ENCODE peak calls at places on chromosome 19, in nine cellular contexts. E, U, Z, D, W, V, O, J and G are unnamed samples.
A peak's percentile ranks its signal among the peaks of the same experiment; 100 is the strongest.

GRCh38 chr19:41908724-41909464 is 19.4 kb downstream of the ERFL start:
- DNase-seq in J (no peak), Z (no peak), D (no peak), V (no peak), O (no peak), E (no peak), W (no peak), U (no peak), G (no peak)

GRCh38 chr19:43983544-43983911 is 460 bp upstream of the ZNF155 start:
- DNase-seq in J (no peak), W (no peak), E (no peak), D (no peak), Z (no peak), U (no peak), V (no peak), O (no peak), G (no peak)

GRCh38 chr19:16001481-16002312 is 52.9 kb downstream of the OR10H4 start:
- DNase-seq in W (no peak), J (no peak), D (peak; percentile 77), O (peak; percentile 16), E (peak; percentile 49), Z (peak; percentile 21), U (no peak), V (no peak), G (peak; percentile 53)

GRCh38 chr19:19568802-19569756 is 31.0 kb downstream of the CILP2 start:
- DNase-seq in Z (no peak), O (no peak), D (peak; percentile 67), U (no peak), W (no peak), J (no peak), E (no peak), V (no peak), G (no peak)

GRCh38 chr19:5580116-5580515 is 12.4 kb upstream of the TINCR start:
- DNase-seq in E (no peak), Z (no peak), D (no peak), O (no peak), U (no peak), V (no peak), J (no peak), W (no peak), G (no peak)

GRCh38 chr19:10206226-10206873 is 11.6 kb upstream of the DNMT1 start:
- DNase-seq in Z (no peak), U (no peak), E (no peak), J (no peak), V (no peak), O (no peak), D (peak; percentile 66), W (no peak), G (no peak)

GRCh38 chr19:18086590-18087138 is at the start of gene IL12RB1:
- DNase-seq in J (no peak), Z (peak; percentile 47), D (no peak), E (no peak), V (peak; percentile 42), O (peak; percentile 72), U (no peak), W (no peak), G (peak; percentile 67)

GRCh38 chr19:45070214-45070613 is 6.1 kb downstream of the ZNF296 start:
- DNase-seq in O (no peak), V (no peak), U (no peak), J (no peak), D (no peak), Z (no peak), E (no peak), W (no peak), G (no peak)

GRCh38 chr19:15129856-15130580 is 22.8 kb downstream of the SYDE1 start:
- DNase-seq in E (no peak), W (no peak), D (no peak), O (no peak), V (no peak), U (no peak), J (no peak), Z (no peak), G (peak; percentile 61)

GRCh38 chr19:4547303-4548237 is 7.7 kb upstream of the LRG1 start:
- DNase-seq in D (no peak), V (peak; percentile 60), Z (no peak), U (no peak), W (no peak), O (no peak), J (no peak), E (no peak), G (no peak)

GRCh38 chr19:46659151-46660007 is 1.6 kb downstream of the DACT3 start:
- DNase-seq in O (no peak), Z (peak; percentile 31), U (no peak), V (no peak), E (no peak), J (peak; percentile 78), D (no peak), W (no peak), G (peak; percentile 10)

GRCh38 chr19:42400404-42400803 is 10.3 kb upstream of the CNFN start:
- DNase-seq in Z (no peak), W (no peak), E (no peak), D (no peak), O (no peak), J (no peak), U (no peak), V (no peak), G (no peak)

GRCh38 chr19:15250635-15250993 is 18.4 kb upstream of the EPHX3 start:
- DNase-seq in E (no peak), Z (no peak), U (no peak), W (no peak), V (no peak), D (no peak), O (no peak), J (no peak), G (no peak)

GRCh38 chr19:29879655-29879974 is 62.4 kb upstream of the URI1 start:
- DNase-seq in D (no peak), W (no peak), Z (no peak), V (no peak), E (no peak), J (no peak), U (no peak), O (no peak), G (no peak)
- H3K4me3 ChIP-seq in D (no peak overlapping the region), W (no peak overlapping the region), Z (no peak overlapping the region), V (no peak overlapping the region), E (no peak overlapping the region), J (no peak overlapping the region), U (no peak overlapping the region), O (no peak overlapping the region), G (no peak overlapping the region)

GRCh38 chr19:871446-872265 is 12.2 kb downstream of the CFD start:
- DNase-seq in J (peak; percentile 89), Z (no peak), U (no peak), D (peak; percentile 31), V (no peak), O (no peak), W (no peak), E (no peak), G (no peak)

GRCh38 chr19:870314-870713 is 10.8 kb downstream of the CFD start:
- DNase-seq in O (no peak), W (no peak), V (no peak), Z (no peak), U (no peak), J (no peak), D (no peak), E (no peak), G (no peak)

GRCh38 chr19:873084-874019 is 13.9 kb downstream of the CFD start:
- DNase-seq in D (peak; percentile 31), O (peak; percentile 87), E (no peak), J (peak; percentile 83), U (no peak), Z (peak; percentile 65), W (no peak), V (no peak), G (peak; percentile 90)

GRCh38 chr19:870963-871401 is 11.5 kb downstream of the CFD start:
- DNase-seq in E (no peak), O (no peak), J (no peak), Z (no peak), V (no peak), W (no peak), D (peak; percentile 32), U (no peak), G (no peak)

DNA sequence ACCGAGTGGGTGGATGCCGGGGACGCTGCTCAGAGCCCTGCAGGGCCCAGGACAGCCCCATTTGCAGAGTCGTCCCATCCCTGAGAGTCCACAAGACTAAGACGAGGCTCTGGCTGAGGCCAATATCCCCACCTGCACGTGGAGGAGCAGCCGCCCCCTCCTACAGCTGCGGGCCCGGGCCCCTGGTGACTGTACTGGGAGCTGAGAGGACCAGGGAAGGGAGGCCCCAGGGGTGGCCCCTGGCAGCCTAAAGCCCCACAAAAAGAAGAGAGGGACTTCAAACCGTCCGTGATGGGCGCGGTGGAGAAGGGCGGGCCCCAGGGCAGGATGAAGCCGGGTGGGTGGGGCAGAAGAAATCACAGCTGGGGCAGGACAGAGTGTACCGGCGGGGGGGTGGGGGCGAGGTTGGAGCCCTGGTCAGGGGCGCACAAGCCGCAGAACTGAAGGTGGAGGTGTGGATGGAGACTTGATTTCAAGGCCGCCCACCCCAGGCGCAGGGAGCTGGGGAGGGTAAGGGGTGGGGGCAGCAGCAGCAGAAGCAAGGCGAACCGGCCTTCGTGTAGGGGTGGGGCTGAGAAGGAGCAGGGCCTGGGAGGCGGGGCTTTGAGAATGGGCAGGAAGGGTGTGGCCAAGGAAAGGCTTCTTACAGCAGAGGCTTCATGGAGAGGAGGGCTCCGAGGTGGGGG is 12.9 kb downstream of the CFD start:
- DNase-seq in V (peak; percentile 68), Z (peak; percentile 92), J (peak; percentile 82), W (peak; percentile 60), E (no peak), D (peak; percentile 38), U (no peak), O (peak; percentile 86), G (peak; percentile 86)
- H3K27ac ChIP-seq in V (peak overlapping the region; percentile 54), Z (peak overlapping the region; percentile 73), J (no peak overlapping the region), W (no peak overlapping the region), E (no peak overlapping the region), D (no peak overlapping the region), U (no peak overlapping the region), O (peak overlapping the region; percentile 57), G (peak overlapping the region; percentile 55)

GRCh38 chr19:31538879-31539278 is 189.6 kb upstream of the TSHZ3 start:
- DNase-seq in V (no peak), U (no peak), E (no peak), J (no peak), W (no peak), O (no peak), Z (no peak), D (no peak), G (no peak)

GRCh38 chr19:31535691-31536460 is 186.6 kb upstream of the TSHZ3 start:
- DNase-seq in E (no peak), D (no peak), J (no peak), U (no peak), O (no peak), W (no peak), V (no peak), Z (no peak), G (no peak)

GRCh38 chr19:31537136-31537535 is 187.9 kb upstream of the TSHZ3 start:
- DNase-seq in J (no peak), Z (no peak), W (no peak), V (no peak), E (no peak), U (no peak), O (no peak), D (no peak), G (no peak)

GRCh38 chr19:31541396-31541795 is 192.2 kb upstream of the TSHZ3 start:
- DNase-seq in V (no peak), D (no peak), O (no peak), E (no peak), J (no peak), Z (no peak), U (no peak), W (no peak), G (no peak)

GRCh38 chr19:31539386-31539785 is 190.2 kb upstream of the TSHZ3 start:
- DNase-seq in J (no peak), D (no peak), E (no peak), V (no peak), O (no peak), U (no peak), Z (no peak), W (no peak), G (no peak)
- H3K4me3 ChIP-seq in J (no peak overlapping the region), D (no peak overlapping the region), E (no peak overlapping the region), V (no peak overlapping the region), O (no peak overlapping the region), U (no peak overlapping the region), Z (no peak overlapping the region), W (no peak overlapping the region), G (no peak overlapping the region)

GRCh38 chr19:1478934-1479707 is at the start of gene C19orf25:
- DNase-seq in E (peak; percentile 78), U (peak; percentile 78), W (peak; percentile 93), J (peak; percentile 98), O (peak; percentile 85), Z (peak; percentile 97), V (peak; percentile 95), D (peak; percentile 89), G (peak; percentile 87)
- H3K27ac ChIP-seq in E (peak within 1 kb of the TSS; percentile 47), U (peak within 1 kb of the TSS; percentile 32), W (peak within 1 kb of the TSS; percentile 75), J (peak within 1 kb of the TSS; percentile 70), O (peak within 1 kb of the TSS; percentile 63), Z (peak within 1 kb of the TSS; percentile 78), V (peak within 1 kb of the TSS; percentile 89), D (peak within 1 kb of the TSS; percentile 83), G (peak within 1 kb of the TSS; percentile 76)